ENCODE peak calls at places on chromosomes 2 and 18, in five cellular contexts. H is NCI-H2081; J is GM12865; Z is mesothelial cell of epicardium; K is activated effector memory CD4-positive, alpha-beta T cell treated with Interleukin-2 at 50 U/mL for 16 hours. T is an unnamed sample.

GRCh38 chr2:204470178-204470620 is 75.1 kb upstream of the PARD3B start:
- DNase-seq in H (no peak), J (no peak), Z (no peak), K (no peak), T (no peak)

GRCh38 chr2:41294331-41294730 is 753.5 kb upstream of the PKDCC start:
- DNase-seq in H (no peak), J (no peak), Z (no peak), K (no peak), T (no peak)

GRCh38 chr2:157105372-157105771 is 152.1 kb upstream of the GALNT5 start:
- DNase-seq in H (no peak), J (no peak), Z (no peak), K (no peak), T (no peak)

GRCh38 chr2:239640210-239640609 is 239.4 kb upstream of the HDAC4 start:
- DNase-seq in H (no peak), J (no peak), Z (no peak), K (no peak), T (no peak)

GRCh38 chr2:219679571-219679970 is 52.1 kb downstream of the SLC4A3 start:
- DNase-seq in H (no peak), J (no peak), Z (no peak), K (no peak), T (no peak)

GRCh38 chr2:224997802-224998201 is 44.5 kb downstream of the DOCK10 start:
- DNase-seq in H (no peak), J (no peak), Z (no peak), K (no peak), T (no peak)

GRCh38 chr18:27005589-27005988 is 140.1 kb upstream of the AQP4 start:
- DNase-seq in H (peak), J (peak), Z (no peak), K (no peak), T (peak)

GRCh38 chr2:116733699-116734098 is 1080.8 kb upstream of the DDX18 start:
- DNase-seq in H (peak), J (no peak), Z (no peak), K (no peak), T (no peak)

GRCh38 chr18:10234912-10235439 is 219.5 kb upstream of the APCDD1 start:
- DNase-seq in H (no peak), J (no peak), Z (no peak), K (no peak), T (no peak)

GRCh38 chr2:47598476-47598875 is 184.5 kb upstream of the MSH6 start:
- DNase-seq in H (no peak), J (no peak), Z (no peak), K (no peak), T (no peak)

GRCh38 chr2:199457147-199458016 is at the start of gene SATB2:
- DNase-seq in H (peak), J (peak), Z (no peak), K (no peak), T (peak)

GRCh38 chr2:186554850-186555785 is 34.7 kb upstream of the ITGAV start:
- DNase-seq in H (no peak), J (no peak), Z (no peak), K (no peak), T (no peak)

GRCh38 chr2:165675551-165675968 is 118.5 kb downstream of the GALNT3 start:
- DNase-seq in H (no peak), J (no peak), Z (no peak), K (no peak), T (no peak)

GRCh38 chr2:114127372-114127771 is 237.5 kb downstream of the ACTR3 start:
- DNase-seq in H (no peak), J (no peak), Z (no peak), K (no peak), T (no peak)

GRCh38 chr2:234771985-234772774 is 179.6 kb upstream of the SH3BP4 start:
- DNase-seq in H (peak), J (no peak), Z (no peak), K (no peak), T (no peak)

GRCh38 chr2:25673170-25674002 is at the start of gene DTNB:
- DNase-seq in H (peak), J (peak), Z (peak), K (peak), T (peak)

GRCh38 chr2:127175821-127176354 is 44.2 kb downstream of the CYP27C1 start:
- DNase-seq in H (no peak), J (no peak), Z (no peak), K (no peak), T (no peak)

GRCh38 chr2:132729572-132729971 is 59.6 kb upstream of the LYPD1 start:
- DNase-seq in H (peak), J (no peak), Z (no peak), K (no peak), T (no peak)

GRCh38 chr2:207251022-207251421 is 85.3 kb upstream of the KLF7 start:
- DNase-seq in H (no peak), J (no peak), Z (no peak), K (no peak), T (no peak)

GRCh38 chr2:149538138-149538833 is 49.3 kb downstream of the MMADHC start:
- DNase-seq in H (no peak), J (no peak), Z (no peak), K (no peak), T (no peak)

GRCh38 chr2:12715878-12716249 is 872 bp upstream of the TRIB2 start:
- DNase-seq in H (peak), J (peak), Z (peak), K (peak), T (peak)

GRCh38 chr18:45849529-45849928 is 24.1 kb downstream of the SIGLEC15 start:
- DNase-seq in H (no peak), J (peak), Z (no peak), K (no peak), T (no peak)

GRCh38 chr2:150357770-150358467 is 129.5 kb downstream of the RND3 start:
- DNase-seq in H (no peak), J (peak), Z (no peak), K (no peak), T (no peak)

GRCh38 chr2:75465317-75465998 is 95.3 kb downstream of the EVA1A start:
- DNase-seq in H (peak), J (peak), Z (no peak), K (no peak), T (peak)

GRCh38 chr2:120958623-120959366 is 223.1 kb downstream of the GLI2 start:
- DNase-seq in H (no peak), J (no peak), Z (no peak), K (no peak), T (no peak)

GRCh38 chr2:72809095-72809494 is 16.7 kb downstream of the EXOC6B start:
- DNase-seq in H (no peak), J (no peak), Z (no peak), K (no peak), T (no peak)

T was measured in RKO.